ENCODE peak calls at places on chromosomes 2 and 18, in seven cellular contexts. C is cardiac fibroblast, V is bronchial epithelial cell, A is astrocyte of the spinal cord, M is neural progenitor cell, G is choroid plexus epithelial cell, D is dorsolateral prefrontal cortex. N is an unnamed sample.
A peak's percentile ranks its signal among the peaks of the same experiment; 100 is the strongest.

GRCh38 chr18:9992988-9993845 is 79.4 kb downstream of the VAPA start:
- DNase-seq in C (no peak), V (no peak), A (no peak), M (no peak), G (no peak), D (no peak), N (no peak)

GRCh38 chr2:72012886-72013574 is 134.6 kb downstream of the CYP26B1 start:
- DNase-seq in C (no peak), V (no peak), A (no peak), M (no peak), G (no peak), D (no peak), N (no peak)

GRCh38 chr2:240251848-240252190 is 111.4 kb upstream of the OTOS start:
- DNase-seq in C (no peak), V (no peak), A (no peak), M (no peak), G (no peak), D (no peak), N (no peak)

GRCh38 chr2:119426801-119427395 is 4.8 kb upstream of the TMEM37 start:
- DNase-seq in C (no peak), V (peak; percentile 19), A (no peak), M (no peak), G (peak; percentile 82), D (no peak), N (peak; percentile 51)

GRCh38 chr2:216897561-216898203 is 37.8 kb upstream of the TNP1 start:
- DNase-seq in C (no peak), V (no peak), A (no peak), M (no peak), G (no peak), D (no peak), N (no peak)

GRCh38 chr18:76131738-76132137 is 363.3 kb downstream of the ZNF516 start:
- DNase-seq in C (no peak), V (peak; percentile 95), A (no peak), M (no peak), G (no peak), D (no peak), N (no peak)

GRCh38 chr18:45590546-45590945 is 24.7 kb upstream of the SLC14A2 start:
- DNase-seq in C (no peak), V (no peak), A (no peak), M (no peak), G (no peak), D (no peak), N (no peak)

GRCh38 chr18:36066731-36067117 is 635 bp downstream of the RPRD1A start:
- DNase-seq in C (no peak), V (peak; percentile 20), A (no peak), M (no peak), G (peak; percentile 12), D (no peak), N (peak; percentile 23)

GRCh38 chr18:78192044-78192443 is 787.6 kb upstream of the SALL3 start:
- DNase-seq in C (no peak), V (peak; percentile 55), A (no peak), M (peak; percentile 23), G (no peak), D (no peak), N (no peak)

GRCh38 chr2:211103989-211104388 is 547.6 kb downstream of the CPS1 start:
- DNase-seq in C (no peak), V (no peak), A (no peak), M (no peak), G (peak; percentile 33), D (no peak), N (peak; percentile 19)

GRCh38 chr2:63665806-63666205 is 77.0 kb downstream of the MDH1 start:
- DNase-seq in C (peak; percentile 74), V (no peak), A (peak; percentile 72), M (no peak), G (peak; percentile 86), D (no peak), N (peak; percentile 66)

GRCh38 chr2:37982847-37983246 is 57.8 kb downstream of the RMDN2 start:
- DNase-seq in C (no peak), V (no peak), A (no peak), M (no peak), G (no peak), D (no peak), N (no peak)

GRCh38 chr2:37983719-37984118 is 58.6 kb downstream of the RMDN2 start:
- DNase-seq in C (no peak), V (no peak), A (no peak), M (no peak), G (peak; percentile 8), D (no peak), N (no peak)

GRCh38 chr2:37984589-37984988 is 59.5 kb downstream of the RMDN2 start:
- DNase-seq in C (peak; percentile 60), V (peak; percentile 28), A (peak; percentile 54), M (no peak), G (peak; percentile 67), D (no peak), N (peak; percentile 57)

GRCh38 chr2:37984176-37984575 is 59.1 kb downstream of the RMDN2 start:
- DNase-seq in C (no peak), V (no peak), A (no peak), M (no peak), G (no peak), D (no peak), N (no peak)

GRCh38 chr2:37982147-37982582 is 57.1 kb downstream of the RMDN2 start:
- DNase-seq in C (peak; percentile 86), V (peak; percentile 49), A (peak; percentile 72), M (peak; percentile 64), G (peak; percentile 80), D (peak; percentile 49), N (peak; percentile 81)
- H3K4me3 ChIP-seq in C (peak overlapping the region; percentile 35), V (no peak overlapping the region), A (no peak overlapping the region), M (peak overlapping the region; percentile 33), G (peak overlapping the region; percentile 36), D (peak overlapping the region; percentile 22), N (peak overlapping the region; percentile 24)

GRCh38 chr18:6878881-6879280 is 149.4 kb downstream of the ARHGAP28 start:
- DNase-seq in C (no peak), V (no peak), A (no peak), M (peak; percentile 32), G (no peak), D (no peak), N (no peak)
- H3K4me3 ChIP-seq in C (no peak overlapping the region), V (no peak overlapping the region), A (no peak overlapping the region), M (no peak overlapping the region), G (no peak overlapping the region), D (no peak overlapping the region), N (no peak overlapping the region)

GRCh38 chr18:59777636-59778035 is 80.4 kb upstream of the CCBE1 start:
- DNase-seq in C (no peak), V (no peak), A (no peak), M (no peak), G (no peak), D (no peak), N (no peak)

GRCh38 chr18:59778434-59778833 is 81.2 kb upstream of the CCBE1 start:
- DNase-seq in C (no peak), V (no peak), A (no peak), M (no peak), G (no peak), D (no peak), N (no peak)

GRCh38 chr18:59783138-59783537 is 85.9 kb upstream of the CCBE1 start:
- DNase-seq in C (peak; percentile 88), V (peak; percentile 58), A (peak; percentile 71), M (peak; percentile 65), G (peak; percentile 84), D (no peak), N (peak; percentile 86)

GRCh38 chr18:59784694-59785093 is 87.5 kb upstream of the CCBE1 start:
- DNase-seq in C (no peak), V (no peak), A (no peak), M (no peak), G (no peak), D (no peak), N (no peak)

GRCh38 chr18:59779979-59780378 is 82.8 kb upstream of the CCBE1 start:
- DNase-seq in C (peak; percentile 92), V (peak; percentile 89), A (peak; percentile 78), M (no peak), G (peak; percentile 90), D (no peak), N (peak; percentile 82)
- H3K4me3 ChIP-seq in C (no peak overlapping the region), V (no peak overlapping the region), A (no peak overlapping the region), M (no peak overlapping the region), G (no peak overlapping the region), D (no peak overlapping the region), N (no peak overlapping the region)

GRCh38 chr2:176188969-176189665 is 649 bp downstream of the HOXD1 start:
- DNase-seq in C (no peak), V (no peak), A (no peak), M (peak; percentile 39), G (no peak), D (no peak), N (no peak)

GRCh38 chr2:176189666-176190641 is 1.5 kb downstream of the HOXD1 start:
- DNase-seq in C (no peak), V (no peak), A (no peak), M (peak; percentile 38), G (no peak), D (no peak), N (no peak)

GRCh38 chr2:176186024-176186423 is 2.4 kb upstream of the HOXD1 start:
- DNase-seq in C (no peak), V (no peak), A (no peak), M (no peak), G (no peak), D (no peak), N (no peak)

GRCh38 chr2:176187306-176188217 is 906 bp upstream of the HOXD1 start:
- DNase-seq in C (no peak), V (no peak), A (no peak), M (peak; percentile 16), G (no peak), D (no peak), N (no peak)

DNA sequence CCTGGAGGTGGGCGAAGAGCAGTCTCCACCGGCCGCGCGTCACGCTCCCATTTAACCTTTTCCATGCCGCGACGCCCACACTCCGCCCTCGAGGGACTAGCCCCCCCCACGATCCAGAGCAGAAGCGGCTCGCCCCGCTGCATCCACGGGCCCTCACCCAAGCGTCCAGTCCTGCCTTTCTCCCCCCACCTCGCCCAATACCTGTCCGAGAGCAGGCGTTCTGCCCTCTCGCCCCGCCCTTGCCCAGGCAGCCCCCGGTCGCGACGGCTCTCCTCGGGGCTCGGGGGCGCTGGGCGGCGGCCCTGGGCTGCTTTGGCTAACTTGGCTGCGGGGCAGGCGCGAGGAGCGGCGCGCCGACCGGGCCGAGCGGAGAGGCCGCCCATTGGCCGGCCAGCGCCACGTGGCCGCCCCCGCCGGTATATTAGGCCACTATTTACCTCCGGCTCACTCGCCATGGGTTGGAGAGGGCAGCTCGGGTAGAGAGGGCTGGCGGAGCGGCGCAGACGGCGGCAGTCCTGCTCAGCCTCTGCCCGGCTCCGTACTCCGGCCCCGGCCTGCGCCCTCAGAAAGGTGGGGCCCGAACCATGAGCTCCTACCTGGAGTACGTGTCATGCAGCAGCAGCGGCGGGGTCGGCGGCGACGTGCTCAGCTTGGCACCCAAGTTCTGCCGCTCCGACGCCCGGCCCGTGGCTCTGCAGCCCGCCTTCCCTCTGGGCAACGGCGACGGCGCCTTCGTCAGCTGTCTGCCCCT is at the start of gene HOXD1:
- DNase-seq in C (no peak), V (no peak), A (no peak), M (peak; percentile 63), G (no peak), D (peak; percentile 82), N (no peak)
- H3K4me3 ChIP-seq in C (peak within 1 kb of the TSS; percentile 45), V (peak within 1 kb of the TSS; percentile 42), A (peak within 1 kb of the TSS; percentile 49), M (peak within 1 kb of the TSS; percentile 28), G (peak within 1 kb of the TSS; percentile 42), D (peak within 1 kb of the TSS; percentile 43), N (peak within 1 kb of the TSS; percentile 52)